ENCODE peak calls at places on chromosomes 5 and 9, in nine cellular contexts. O is sigmoid colon, A is transverse colon, D is H1, C is stomach, Y is HepG2, T is GM23338, R is endothelial cell of umbilical vein, M is Panc1. F is an unnamed sample.

GRCh38 chr5:160641405-160641804 is 210.6 kb downstream of the ATP10B start:
- DNase-seq in O (no peak), A (no peak), D (no peak), C (no peak), Y (no peak), T (no peak), R (no peak), M (no peak), F (no peak)

GRCh38 chr5:42518595-42519067 is 95.4 kb downstream of the GHR start:
- DNase-seq in O (peak), A (no peak), D (no peak), C (no peak), Y (no peak), T (no peak), R (no peak), M (no peak), F (no peak)

GRCh38 chr5:55220433-55221185 is 6.5 kb downstream of the MCIDAS start:
- DNase-seq in O (no peak), A (peak), D (peak), C (peak), Y (no peak), T (peak), R (no peak), M (no peak), F (no peak)

GRCh38 chr9:128420651-128421473 is at the start of gene CERCAM:
- DNase-seq in O (peak), A (peak), D (peak), C (peak), Y (peak), T (peak), R (peak), M (no peak), F (no peak)

GRCh38 chr9:17988489-17988888 is 409.6 kb downstream of the SH3GL2 start:
- DNase-seq in O (no peak), A (no peak), D (no peak), C (no peak), Y (no peak), T (no peak), R (no peak), M (no peak), F (no peak)

GRCh38 chr5:23977996-23978395 is 470.6 kb downstream of the PRDM9 start:
- DNase-seq in O (no peak), A (peak), D (peak), C (no peak), Y (peak), T (peak), R (no peak), M (no peak), F (peak)

GRCh38 chr5:146707316-146707715 is 171.2 kb downstream of the PPP2R2B start:
- DNase-seq in O (no peak), A (no peak), D (no peak), C (no peak), Y (no peak), T (no peak), R (no peak), M (no peak), F (no peak)

GRCh38 chr5:89253931-89254330 is 370.9 kb upstream of the MEF2C start:
- DNase-seq in O (no peak), A (no peak), D (no peak), C (no peak), Y (no peak), T (no peak), R (no peak), M (no peak), F (no peak)

GRCh38 chr9:72383978-72384709 is 19.1 kb upstream of the ZFAND5 start:
- DNase-seq in O (no peak), A (no peak), D (no peak), C (no peak), Y (no peak), T (no peak), R (no peak), M (no peak), F (no peak)

GRCh38 chr5:139648205-139649081 is at the start of gene CXXC5:
- DNase-seq in O (peak), A (peak), D (peak), C (peak), Y (no peak), T (peak), R (peak), M (no peak), F (peak)

GRCh38 chr5:10590226-10591047 is 26.6 kb downstream of the ANKRD33B start:
- DNase-seq in O (no peak), A (no peak), D (peak), C (no peak), Y (no peak), T (peak), R (peak), M (no peak), F (no peak)

GRCh38 chr9:107100591-107100990 is 182.5 kb upstream of the RAD23B start:
- DNase-seq in O (no peak), A (no peak), D (no peak), C (no peak), Y (no peak), T (no peak), R (no peak), M (no peak), F (no peak)

GRCh38 chr5:150853560-150853959 is 7.2 kb downstream of the IRGM start:
- DNase-seq in O (no peak), A (no peak), D (no peak), C (no peak), Y (no peak), T (no peak), R (no peak), M (no peak), F (no peak)

GRCh38 chr9:124964604-124965003 is 23.7 kb upstream of the GOLGA1 start:
- DNase-seq in O (no peak), A (no peak), D (no peak), C (no peak), Y (no peak), T (no peak), R (no peak), M (no peak), F (peak)

GRCh38 chr9:127612993-127613954 is 1.2 kb downstream of the STXBP1 start:
- DNase-seq in O (peak), A (peak), D (peak), C (peak), Y (no peak), T (peak), R (peak), M (no peak), F (no peak)

GRCh38 chr5:111063709-111064322 is 7.7 kb upstream of the TSLP start:
- DNase-seq in O (no peak), A (no peak), D (no peak), C (no peak), Y (peak), T (no peak), R (no peak), M (no peak), F (no peak)

GRCh38 chr9:23543420-23543819 is 282.6 kb downstream of the ELAVL2 start:
- DNase-seq in O (no peak), A (no peak), D (no peak), C (no peak), Y (no peak), T (no peak), R (no peak), M (no peak), F (no peak)

GRCh38 chr5:84231390-84231789 is 153.3 kb downstream of the EDIL3 start:
- DNase-seq in O (no peak), A (no peak), D (no peak), C (no peak), Y (no peak), T (no peak), R (no peak), M (no peak), F (no peak)

GRCh38 chr5:16806691-16807433 is 129.2 kb downstream of the MYO10 start:
- DNase-seq in O (no peak), A (no peak), D (no peak), C (no peak), Y (no peak), T (no peak), R (no peak), M (no peak), F (no peak)

GRCh38 chr5:179763215-179763945 is 30.4 kb upstream of the LTC4S start:
- DNase-seq in O (peak), A (peak), D (no peak), C (peak), Y (peak), T (peak), R (peak), M (peak), F (peak)

GRCh38 chr5:8633706-8634105 is 764.8 kb downstream of the MTRR start:
- DNase-seq in O (no peak), A (no peak), D (no peak), C (no peak), Y (no peak), T (no peak), R (no peak), M (no peak), F (no peak)

GRCh38 chr9:18012170-18012569 is 433.3 kb downstream of the SH3GL2 start:
- DNase-seq in O (no peak), A (no peak), D (no peak), C (no peak), Y (no peak), T (no peak), R (no peak), M (no peak), F (no peak)

GRCh38 chr9:69325409-69326212 is 596 bp downstream of the ENTREP1 start:
- DNase-seq in O (no peak), A (peak), D (peak), C (peak), Y (no peak), T (peak), R (peak), M (no peak), F (no peak)

GRCh38 chr9:135244751-135245221 is 157.3 kb downstream of the OLFM1 start:
- DNase-seq in O (peak), A (no peak), D (no peak), C (peak), Y (no peak), T (no peak), R (no peak), M (no peak), F (no peak)

GRCh38 chr9:137304383-137305059 is 2.5 kb upstream of the NRARP start:
- DNase-seq in O (no peak), A (no peak), D (no peak), C (no peak), Y (no peak), T (no peak), R (no peak), M (no peak), F (no peak)

GRCh38 chr5:173243808-173244305 is 8.9 kb upstream of the NKX2-5 start:
- DNase-seq in O (no peak), A (no peak), D (no peak), C (no peak), Y (no peak), T (peak), R (no peak), M (no peak), F (no peak)

GRCh38 chr5:67222243-67223033 is 25.8 kb upstream of the CD180 start:
- DNase-seq in O (no peak), A (no peak), D (no peak), C (no peak), Y (no peak), T (no peak), R (no peak), M (no peak), F (no peak)

GRCh38 chr5:124909734-124910133 is 163.3 kb upstream of the ZNF608 start:
- DNase-seq in O (no peak), A (no peak), D (no peak), C (no peak), Y (no peak), T (no peak), R (no peak), M (no peak), F (no peak)

GRCh38 chr5:179828756-179829421 is 8.2 kb downstream of the SQSTM1 start:
- DNase-seq in O (no peak), A (no peak), D (no peak), C (no peak), Y (no peak), T (no peak), R (no peak), M (no peak), F (no peak)

GRCh38 chr9:95017661-95018060 is 291.2 kb downstream of the AOPEP start:
- DNase-seq in O (no peak), A (no peak), D (no peak), C (no peak), Y (no peak), T (no peak), R (no peak), M (no peak), F (no peak)

GRCh38 chr5:125258610-125259009 is 512.2 kb upstream of the ZNF608 start:
- DNase-seq in O (no peak), A (peak), D (no peak), C (no peak), Y (no peak), T (no peak), R (no peak), M (no peak), F (no peak)

DNA sequence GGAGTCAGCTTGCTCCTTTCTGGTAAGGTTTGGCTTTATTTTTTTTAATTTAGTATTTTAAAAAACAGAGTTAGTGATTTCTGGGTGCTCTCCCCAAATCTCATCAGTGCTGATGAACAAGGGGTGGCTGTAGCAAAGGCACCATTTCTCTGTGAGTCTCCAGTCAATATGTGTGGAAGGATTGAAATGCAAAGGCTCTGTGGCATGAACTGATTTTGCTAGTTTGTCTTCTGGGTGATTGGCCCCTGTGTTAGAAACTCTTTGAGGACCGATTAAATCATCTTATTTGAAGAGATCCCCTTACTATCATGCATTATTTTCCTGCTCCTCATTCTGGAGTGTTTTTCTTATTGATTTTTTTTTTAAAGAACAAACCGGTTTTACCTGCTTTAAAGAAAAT is 596 bp downstream of the TEK start:
- DNase-seq in O (no peak), A (no peak), D (no peak), C (no peak), Y (no peak), T (no peak), R (no peak), M (no peak), F (no peak)
- H3K4me3 ChIP-seq in O (peak), A (no peak), D (peak), C (peak), Y (no peak), T (peak), R (peak), M (no peak), F (no peak)

GRCh38 chr5:170407062-170407461 is 17.9 kb upstream of the KCNMB1 start:
- DNase-seq in O (no peak), A (no peak), D (no peak), C (no peak), Y (no peak), T (no peak), R (no peak), M (no peak), F (no peak)

GRCh38 chr5:170402508-170402907 is 13.3 kb upstream of the KCNMB1 start:
- DNase-seq in O (no peak), A (no peak), D (no peak), C (no peak), Y (no peak), T (no peak), R (no peak), M (no peak), F (no peak)

GRCh38 chr5:170404398-170404797 is 15.2 kb upstream of the KCNMB1 start:
- DNase-seq in O (no peak), A (no peak), D (no peak), C (no peak), Y (no peak), T (no peak), R (no peak), M (no peak), F (peak)

GRCh38 chr5:170405822-170406221 is 16.7 kb upstream of the KCNMB1 start:
- DNase-seq in O (no peak), A (no peak), D (no peak), C (no peak), Y (no peak), T (no peak), R (no peak), M (no peak), F (no peak)

GRCh38 chr5:170403675-170404074 is 14.5 kb upstream of the KCNMB1 start:
- DNase-seq in O (no peak), A (no peak), D (no peak), C (no peak), Y (no peak), T (peak), R (no peak), M (no peak), F (peak)
- TF ChIP-seq POLR2AphosphoS5 in O (no peak), A (no peak), D (no peak), C (no peak), Y (no peak), T (no peak), R (no peak), M (no peak), F (no peak)

DNA sequence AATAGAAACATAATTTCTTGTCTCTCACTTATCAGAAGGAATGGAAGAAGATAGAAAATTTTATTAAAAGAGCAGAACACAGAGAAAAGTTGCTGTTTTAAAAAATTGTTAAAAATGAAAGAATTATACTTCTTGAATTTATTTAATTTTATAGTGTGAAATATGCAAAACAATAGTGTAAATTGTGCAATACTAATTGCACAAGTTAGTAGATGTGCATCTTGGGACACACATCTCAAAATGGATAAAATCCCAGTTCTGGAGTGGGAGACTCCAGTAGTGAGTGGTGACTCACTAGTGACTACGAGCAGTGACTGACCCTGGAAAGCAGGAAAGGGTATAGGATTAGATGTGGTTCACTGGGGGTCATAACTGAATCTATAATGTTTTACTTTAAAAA is 223.2 kb downstream of the MSX2 start:
- DNase-seq in O (no peak), A (no peak), D (no peak), C (no peak), Y (no peak), T (no peak), R (no peak), M (no peak), F (no peak)
- TF ChIP-seq CTCF in O (no peak), A (no peak), D (no peak), C (no peak), Y (no peak), T (no peak), R (no peak), M (no peak), F (no peak)

GRCh38 chr5:169219961-169220360 is 81.0 kb downstream of the SLIT3 start:
- DNase-seq in O (no peak), A (no peak), D (no peak), C (no peak), Y (no peak), T (no peak), R (no peak), M (no peak), F (no peak)

GRCh38 chr5:169218176-169218575 is 82.8 kb downstream of the SLIT3 start:
- DNase-seq in O (no peak), A (no peak), D (no peak), C (peak), Y (no peak), T (no peak), R (no peak), M (no peak), F (no peak)

GRCh38 chr5:169221519-169221918 is 79.4 kb downstream of the SLIT3 start:
- DNase-seq in O (no peak), A (no peak), D (no peak), C (no peak), Y (no peak), T (no peak), R (no peak), M (no peak), F (no peak)

GRCh38 chr5:169218862-169219261 is 82.1 kb downstream of the SLIT3 start:
- DNase-seq in O (no peak), A (no peak), D (no peak), C (no peak), Y (peak), T (no peak), R (no peak), M (no peak), F (no peak)

DNA sequence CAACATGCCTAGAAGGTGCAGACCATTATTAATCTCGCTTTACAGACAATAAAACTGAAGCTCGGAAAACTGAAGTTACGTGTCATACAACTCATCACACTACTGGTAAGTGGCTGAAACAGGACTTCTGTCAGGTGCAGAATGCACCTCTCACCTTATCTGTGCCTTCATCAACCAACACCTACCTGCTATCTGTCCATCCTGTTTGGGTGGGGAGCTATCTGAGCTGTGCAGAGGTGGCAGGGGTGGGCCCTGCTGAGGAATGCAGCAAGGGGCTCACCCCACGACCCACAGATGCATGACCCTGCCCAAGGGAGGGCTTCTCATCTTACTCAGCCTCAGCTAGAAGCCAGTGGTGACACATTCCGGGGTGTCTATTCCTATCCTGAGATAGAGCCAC is 81.6 kb downstream of the SLIT3 start:
- DNase-seq in O (no peak), A (no peak), D (no peak), C (no peak), Y (no peak), T (no peak), R (no peak), M (no peak), F (no peak)
- H3K4me3 ChIP-seq in O (no peak), A (no peak), D (no peak), C (no peak), Y (no peak), T (no peak), R (no peak), M (no peak), F (no peak)